ENCODE peak calls at places on chromosomes 11 and 22, in four cellular contexts. R is ovary, V is HCT116, A is IMR-90. K is an unnamed sample. For H3K4me1, the result is how much of the 10 kb centered on the place peaks cover.

GRCh38 chr11:70625921-70626518 is 227.7 kb downstream of the CTTN start:
- DNase-seq in V (no peak), R (no peak), A (no peak), K (no peak)

GRCh38 chr11:70332567-70332966 is 62.1 kb downstream of the PPFIA1 start:
- DNase-seq in V (no peak), R (no peak), A (no peak), K (no peak)

GRCh38 chr22:37911273-37911672 is 5.2 kb downstream of the MICALL1 start:
- DNase-seq in R (no peak), V (no peak), A (no peak), K (no peak)

GRCh38 chr22:30968015-30968923 is at the start of gene MORC2:
- DNase-seq in R (peak), V (no peak), A (peak), K (peak)

GRCh38 chr11:110735431-110736157 is 23.4 kb upstream of the ARHGAP20 start:
- DNase-seq in V (no peak), A (no peak), R (no peak), K (no peak)

GRCh38 chr22:37303821-37304274 is 21.5 kb downstream of the CYTH4 start:
- DNase-seq in A (peak), V (peak), R (no peak), K (no peak)

GRCh38 chr22:23083315-23084021 is 13.1 kb downstream of the GNAZ start:
- DNase-seq in V (no peak), R (no peak), A (no peak), K (no peak)

GRCh38 chr11:74683941-74684481 is 47.2 kb downstream of the CHRDL2 start:
- DNase-seq in R (peak), A (peak), V (no peak), K (peak)

GRCh38 chr11:123235117-123235686 is 40.2 kb upstream of the CLMP start:
- DNase-seq in R (peak), V (peak), A (no peak), K (peak)

GRCh38 chr11:6431861-6432260 is 8.9 kb downstream of the HPX start:
- DNase-seq in A (peak), V (peak), R (no peak), K (no peak)

GRCh38 chr11:2787816-2788750 is 88.3 kb upstream of the KCNQ1OT1 start:
- DNase-seq in R (peak), V (no peak), A (no peak), K (peak)

GRCh38 chr11:96376796-96377195 is 12.9 kb downstream of the CCDC82 start:
- DNase-seq in R (no peak), V (no peak), A (no peak), K (no peak)

GRCh38 chr11:43788394-43788793 is 92.2 kb upstream of the ALKBH3 start:
- DNase-seq in R (no peak), V (no peak), A (no peak), K (no peak)

GRCh38 chr22:49833340-49834007 is 5.8 kb upstream of the BRD1 start:
- DNase-seq in R (no peak), A (no peak), V (peak), K (no peak)

GRCh38 chr22:42156121-42156520 is 25.5 kb upstream of the CYP2D6 start:
- DNase-seq in R (no peak), V (no peak), A (no peak), K (no peak)

GRCh38 chr11:87347441-87347840 is 309.7 kb downstream of the TMEM135 start:
- DNase-seq in R (no peak), A (no peak), V (no peak), K (no peak)

GRCh38 chr11:70661763-70662501 is 263.6 kb downstream of the CTTN start:
- DNase-seq in A (peak), R (no peak), V (no peak), K (peak)

GRCh38 chr11:60363542-60364525 is 14.5 kb upstream of the MS4A7 start:
- DNase-seq in A (peak), V (peak), R (peak), K (peak)

GRCh38 chr11:296206-296975 is 2.9 kb downstream of the IFITM5 start:
- DNase-seq in R (peak), A (no peak), V (no peak), K (peak)

GRCh38 chr11:119928047-119928446 is 199.0 kb upstream of the NECTIN1 start:
- DNase-seq in A (no peak), R (no peak), V (no peak), K (no peak)

GRCh38 chr22:37782340-37783168 is 25.2 kb upstream of the GCAT start:
- DNase-seq in R (no peak), A (peak), V (peak), K (no peak)

GRCh38 chr22:47779474-47779873 is 1017.0 kb downstream of the TBC1D22A start:
- DNase-seq in V (no peak), A (no peak), R (no peak), K (no peak)

GRCh38 chr11:13884159-13884799 is 78.2 kb upstream of the SPON1 start:
- DNase-seq in V (no peak), R (no peak), A (no peak), K (no peak)

GRCh38 chr11:125300791-125301218 is 136.3 kb downstream of the PKNOX2 start:
- DNase-seq in V (no peak), R (no peak), A (peak), K (peak)

GRCh38 chr11:46693597-46694012 is 6.8 kb downstream of the ARHGAP1 start:
- DNase-seq in A (peak), V (no peak), R (no peak), K (no peak)

GRCh38 chr11:124474779-124475178 is 29.3 kb upstream of the OR8B8 start:
- DNase-seq in A (no peak), V (no peak), R (no peak), K (no peak)

GRCh38 chr11:123479048-123479837 is 49.2 kb downstream of the GRAMD1B start:
- DNase-seq in R (no peak), A (no peak), V (no peak), K (no peak)

GRCh38 chr11:127056338-127056971 is 55.9 kb upstream of the KIRREL3 start:
- DNase-seq in R (no peak), A (no peak), V (no peak), K (no peak)

GRCh38 chr11:103849366-103849765 is 187.1 kb upstream of the DDI1 start:
- DNase-seq in R (no peak), A (no peak), V (no peak), K (no peak)

GRCh38 chr22:48488611-48489456 is 1338.8 kb downstream of the BRD1 start:
- DNase-seq in R (no peak), V (no peak), A (no peak), K (no peak)

GRCh38 chr11:73312806-73313403 is 4.8 kb downstream of the ARHGEF17 start:
- DNase-seq in R (peak), V (no peak), A (peak), K (no peak)

GRCh38 chr11:127844843-127845242 is 742.5 kb downstream of the ETS1 start:
- DNase-seq in R (no peak), A (no peak), V (no peak), K (no peak)

GRCh38 chr11:66222358-66223149 is 45.9 kb upstream of the RAB1B start:
- DNase-seq in R (peak), V (peak), A (peak), K (peak)
- TF ChIP-seq POLR2A in R (peak), V (no peak), A (no peak), K (no peak)

GRCh38 chr11:113518716-113519495 is 43.7 kb upstream of the DRD2 start:
- DNase-seq in V (no peak), R (no peak), A (no peak), K (no peak)
- H3K4me1 ChIP-seq in V (under half), R (under half), A (under half), K (under half)

GRCh38 chr11:62237499-62237898 is 4.5 kb upstream of the SCGB1D2 start:
- DNase-seq in R (no peak), V (no peak), A (no peak), K (no peak)
- H3K27ac ChIP-seq in R (no peak), V (no peak), A (no peak), K (no peak)

DNA sequence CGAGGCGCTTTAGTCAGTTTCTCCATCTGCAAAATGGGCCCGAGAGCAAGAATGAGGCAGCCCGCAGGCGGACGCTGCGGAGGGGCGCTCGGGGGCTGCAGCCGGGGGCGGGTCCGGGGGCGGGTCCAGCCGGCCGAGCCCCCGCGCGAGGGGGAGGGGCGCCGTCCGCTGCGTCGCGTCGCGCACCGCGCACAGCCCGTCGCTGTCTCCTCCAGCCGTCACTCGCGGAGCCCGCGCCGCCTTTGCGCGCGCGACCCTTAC is 282 bp downstream of the PC start:
- DNase-seq in V (no peak), A (no peak), R (no peak), K (no peak)
- TF ChIP-seq POLR2A in V (no peak), A (no peak), R (no peak), K (no peak)

GRCh38 chr11:84419576-84419975 is 1133.4 kb upstream of the CCDC90B start:
- DNase-seq in A (no peak), R (no peak), V (no peak), K (no peak)
- H3K4me1 ChIP-seq in A (under half), R (under half), V (under half), K (under half)

GRCh38 chr11:66363187-66363601 is 8.4 kb downstream of the SLC29A2 start:
- DNase-seq in V (no peak), R (no peak), A (no peak), K (no peak)
- H3K27ac ChIP-seq in V (no peak), R (no peak), A (no peak), K (peak)

DNA sequence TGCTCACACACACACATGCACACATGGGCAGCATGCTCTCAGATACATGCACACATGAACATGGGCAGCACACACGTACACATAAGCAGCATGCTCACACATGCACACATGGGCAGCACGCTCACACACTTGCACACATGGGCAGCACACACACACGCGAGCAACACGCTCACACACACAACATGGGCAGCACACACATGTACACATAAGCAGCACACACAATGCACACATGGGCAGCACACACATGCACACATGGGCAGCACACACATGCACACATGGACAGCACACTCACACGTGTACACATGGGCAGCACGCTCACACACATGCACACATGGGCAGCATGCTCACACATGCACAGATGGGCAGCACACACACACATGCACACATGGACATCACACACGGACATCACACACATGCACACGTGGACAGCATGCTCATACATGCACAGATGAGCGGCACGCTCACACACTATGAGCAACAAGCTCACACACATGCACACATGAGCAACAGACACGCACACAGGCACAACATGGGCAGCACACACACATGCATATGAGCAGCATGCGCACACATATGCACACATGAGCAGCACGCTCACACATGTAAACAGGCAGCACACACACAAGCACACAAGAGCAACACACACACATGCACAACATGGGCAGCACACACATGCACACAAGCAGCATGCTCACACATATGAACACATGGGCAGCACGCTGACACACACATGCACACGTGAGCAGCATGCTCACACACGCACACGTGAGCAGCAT is 43.0 kb downstream of the RTN4R start:
- DNase-seq in R (no peak), V (no peak), A (no peak), K (no peak)
- TF ChIP-seq POLR2A in R (no peak), V (no peak), A (no peak), K (no peak)

DNA sequence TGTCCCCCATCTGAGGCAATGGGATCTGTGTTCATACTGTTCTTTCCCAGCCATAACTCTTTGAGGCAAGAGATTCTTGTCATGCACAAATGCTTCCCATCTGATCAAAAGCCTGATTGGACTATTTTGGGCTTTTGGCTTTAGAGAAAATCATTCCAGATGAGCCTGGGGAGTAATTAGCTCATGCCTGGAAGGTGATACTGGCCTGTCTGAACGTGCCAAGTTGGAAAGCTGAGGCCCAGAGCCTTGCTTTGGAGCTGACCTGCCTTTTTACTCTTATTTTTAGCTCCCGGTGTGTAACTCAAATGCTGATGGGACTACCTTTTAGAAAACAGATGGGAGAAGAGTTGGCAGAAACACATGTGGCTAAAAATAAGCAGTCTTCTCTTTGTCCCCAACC is 105.0 kb downstream of the DBX1 start:
- DNase-seq in R (no peak), A (no peak), V (no peak), K (no peak)
- H3K4me1 ChIP-seq in R (under half), A (under half), V (under half), K (under half)